ENCODE peak calls at places on chromosomes 3 and 15, in six cellular contexts. S is lower leg skin, L is upper lobe of left lung, O is suprapubic skin, D is uterus, E is adrenal gland. R is an unnamed sample.

GRCh38 chr15:88615303-88616107 is 5.6 kb upstream of the AEN start:
- DNase-seq in L (no peak), E (no peak), O (no peak), S (no peak), D (no peak), R (no peak)

GRCh38 chr3:159127021-159127392 is 325.2 kb downstream of the MFSD1 start:
- DNase-seq in O (no peak), E (no peak), D (no peak), L (no peak), S (no peak), R (no peak)

GRCh38 chr3:50648297-50648696 is 26.4 kb upstream of the DOCK3 start:
- DNase-seq in E (peak; percentile 68), D (no peak), O (no peak), L (no peak), S (no peak), R (no peak)

GRCh38 chr15:51348688-51349087 is 7.2 kb downstream of the GLDN start:
- DNase-seq in D (no peak), S (no peak), O (no peak), E (no peak), L (no peak), R (no peak)

GRCh38 chr3:157088506-157089454 is 71.2 kb downstream of the CCNL1 start:
- DNase-seq in L (peak; percentile 99), O (peak; percentile 95), D (peak; percentile 98), E (peak; percentile 96), S (peak; percentile 99), R (peak; percentile 93)

GRCh38 chr15:77722759-77723460 is 90.2 kb upstream of the LINGO1 start:
- DNase-seq in L (no peak), O (no peak), S (no peak), D (no peak), E (no peak), R (no peak)

GRCh38 chr3:18679226-18679625 is 254.1 kb upstream of the SATB1 start:
- DNase-seq in E (no peak), L (no peak), D (no peak), S (no peak), O (no peak), R (no peak)

GRCh38 chr3:130997291-130997690 is 29.3 kb downstream of the ASTE1 start:
- DNase-seq in D (no peak), O (no peak), E (no peak), L (no peak), S (no peak), R (no peak)

GRCh38 chr3:152977356-152977755 is 142.4 kb downstream of the P2RY1 start:
- DNase-seq in D (no peak), S (no peak), O (no peak), L (no peak), E (no peak), R (no peak)

GRCh38 chr3:175662815-175663214 is 803.7 kb downstream of the NAALADL2 start:
- DNase-seq in O (no peak), S (no peak), E (no peak), L (no peak), D (no peak), R (no peak)

GRCh38 chr3:197028711-197029510 is 706 bp downstream of the MELTF start:
- DNase-seq in L (peak; percentile 85), E (no peak), O (no peak), D (no peak), S (peak; percentile 88), R (no peak)

GRCh38 chr15:100924436-100924835 is 5.3 kb downstream of the LRRK1 start:
- DNase-seq in L (peak; percentile 41), S (peak; percentile 64), E (no peak), O (no peak), D (no peak), R (no peak)

GRCh38 chr3:71759401-71759800 is 5.7 kb downstream of the GPR27 start:
- DNase-seq in E (no peak), L (no peak), S (no peak), O (no peak), D (no peak), R (no peak)

GRCh38 chr3:39707314-39707909 is 102.0 kb upstream of the MYRIP start:
- DNase-seq in O (no peak), D (no peak), L (no peak), S (no peak), E (peak; percentile 10), R (no peak)

GRCh38 chr15:48361690-48362089 is 30.5 kb downstream of the DUT start:
- DNase-seq in D (no peak), O (no peak), L (no peak), S (no peak), E (no peak), R (no peak)

GRCh38 chr3:46280105-46280797 is 38.0 kb downstream of the CCR3 start:
- DNase-seq in D (no peak), E (no peak), O (no peak), S (no peak), L (no peak), R (no peak)

GRCh38 chr15:57440799-57441198 is 64.5 kb downstream of the CGNL1 start:
- DNase-seq in L (no peak), D (no peak), O (no peak), S (no peak), E (no peak), R (no peak)

GRCh38 chr3:172607305-172608121 is 84.3 kb upstream of the TNFSF10 start:
- DNase-seq in L (no peak), O (no peak), E (peak; percentile 25), D (no peak), S (no peak), R (no peak)

GRCh38 chr3:23650371-23651140 is 155.2 kb upstream of the UBE2E1 start:
- DNase-seq in L (no peak), S (no peak), O (no peak), E (peak; percentile 14), D (no peak), R (no peak)

GRCh38 chr3:170493712-170494182 is 75.1 kb downstream of the CLDN11 start:
- DNase-seq in L (no peak), D (no peak), S (no peak), E (peak; percentile 47), O (no peak), R (no peak)

GRCh38 chr3:9178697-9179096 is 70.7 kb downstream of the SRGAP3 start:
- DNase-seq in D (no peak), S (no peak), O (no peak), L (no peak), E (no peak), R (no peak)

GRCh38 chr3:197363553-197364409 is 65.4 kb upstream of the DLG1 start:
- DNase-seq in L (no peak), E (no peak), S (peak; percentile 26), D (no peak), O (peak; percentile 43), R (no peak)

GRCh38 chr3:47512416-47513124 is 942 bp downstream of the ELP6 start:
- DNase-seq in D (peak; percentile 33), O (no peak), E (peak; percentile 29), L (peak; percentile 45), S (no peak), R (peak; percentile 22)

GRCh38 chr15:101597360-101597928 is 54.7 kb downstream of the TM2D3 start:
- DNase-seq in L (no peak), S (no peak), E (no peak), O (no peak), D (no peak), R (no peak)

GRCh38 chr3:172107403-172107802 is 68.0 kb downstream of the FNDC3B start:
- DNase-seq in E (no peak), S (no peak), L (no peak), D (no peak), O (no peak), R (no peak)

GRCh38 chr3:4986611-4987373 is 7.6 kb downstream of the BHLHE40 start:
- DNase-seq in E (peak; percentile 99), D (peak; percentile 97), O (peak; percentile 98), L (peak; percentile 95), S (peak; percentile 99), R (peak; percentile 90)

GRCh38 chr3:4984511-4984864 is 5.3 kb downstream of the BHLHE40 start:
- DNase-seq in S (no peak), L (no peak), D (no peak), O (no peak), E (no peak), R (no peak)

GRCh38 chr3:4983739-4984510 is 4.7 kb downstream of the BHLHE40 start:
- DNase-seq in E (peak; percentile 61), S (peak; percentile 92), L (no peak), O (no peak), D (peak; percentile 55), R (no peak)

GRCh38 chr3:4986175-4986610 is 7.0 kb downstream of the BHLHE40 start:
- DNase-seq in S (no peak), E (no peak), D (no peak), L (no peak), O (no peak), R (no peak)

GRCh38 chr3:4985330-4986174 is 6.3 kb downstream of the BHLHE40 start:
- DNase-seq in S (no peak), L (no peak), E (peak; percentile 72), O (no peak), D (no peak), R (no peak)
- TF ChIP-seq POLR2A in S (no peak), L (no peak), E (peak; percentile 14), O (no peak), D (no peak), R (no peak)

GRCh38 chr15:74311734-74312444 is 55.6 kb downstream of the CYP11A1 start:
- DNase-seq in E (no peak), O (no peak), D (no peak), S (no peak), L (no peak), R (no peak)
- TF ChIP-seq CTCF in E (peak; percentile 37), O (no peak), D (no peak), S (no peak), L (peak; percentile 13), R (peak; percentile 10)

DNA sequence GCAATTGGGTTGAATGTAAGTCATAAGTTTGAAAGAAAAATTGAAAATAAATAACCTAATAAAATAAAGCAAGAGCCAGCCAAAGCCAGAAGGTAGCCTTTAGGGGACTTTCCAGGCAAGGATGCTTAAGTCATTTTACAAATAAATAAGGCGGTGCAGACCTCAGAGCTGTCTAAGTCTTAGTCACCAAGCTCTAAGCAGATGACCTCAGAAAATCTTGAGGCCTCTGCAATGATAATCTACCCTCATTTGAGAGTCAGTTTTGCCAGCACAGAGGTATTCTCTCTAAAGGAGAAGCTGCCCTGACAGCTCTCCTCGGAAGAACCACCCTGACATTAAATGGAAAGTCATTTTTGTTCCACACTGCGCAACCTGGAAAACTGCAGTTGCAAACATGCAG is 113.9 kb downstream of the OXNAD1 start:
- DNase-seq in S (no peak), O (no peak), E (no peak), D (no peak), L (no peak), R (no peak)
- TF ChIP-seq POLR2A in S (no peak), O (no peak), E (no peak), D (no peak), L (no peak), R (no peak)

DNA sequence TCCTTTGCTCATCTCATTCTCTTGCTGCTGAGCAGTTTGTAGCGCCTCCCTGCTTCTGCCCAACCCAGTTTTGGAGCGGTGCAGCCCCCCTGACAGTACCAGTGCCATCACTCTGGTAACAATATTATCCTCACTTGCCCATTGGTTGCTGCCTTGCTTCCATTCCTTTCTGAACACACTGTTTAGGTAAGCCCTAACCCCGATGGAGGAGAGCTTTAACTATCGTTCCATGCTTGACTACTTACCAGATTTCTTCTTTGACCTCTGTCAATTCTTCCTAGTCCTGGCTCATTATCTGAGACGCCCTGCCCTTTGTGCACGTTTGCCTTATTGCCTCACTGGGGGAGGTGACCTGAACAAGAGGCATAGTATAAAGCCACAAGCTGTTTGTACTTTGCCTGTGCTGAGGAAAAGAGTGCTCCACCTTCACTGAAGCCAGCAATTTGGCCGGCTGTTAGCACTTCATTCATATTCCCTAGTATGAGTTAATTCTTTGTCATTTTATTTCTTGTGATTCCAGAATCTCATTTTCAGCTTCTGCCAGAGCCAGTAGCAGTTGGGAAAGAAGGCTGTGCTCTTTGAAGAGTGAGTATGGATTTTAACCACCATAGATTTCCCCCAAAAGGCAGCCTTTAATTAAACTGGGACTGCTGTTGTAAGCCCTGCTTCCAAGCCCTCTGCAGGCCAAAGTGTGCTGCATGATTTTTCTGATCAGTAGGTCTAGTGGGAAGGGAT is 11.9 kb downstream of the ABHD6 start:
- DNase-seq in D (no peak), L (no peak), O (no peak), E (no peak), S (no peak), R (no peak)
- TF ChIP-seq CTCF in D (no peak), L (no peak), O (no peak), E (no peak), S (no peak), R (no peak)

R was measured in tibial nerve.